ENCODE peak calls at places on chromosomes 3 and 15, in seven cellular contexts. One of them, this sample, is unnamed.
A peak's percentile ranks its signal among the peaks of the same experiment; 100 is the strongest.

GRCh38 chr3:13352621-13353131 is 67.4 kb downstream of the NUP210 start:
- DNase-seq in Kasumi-1: peak; percentile 78
- DNase-seq in cardiac muscle cell: no peak
- DNase-seq in CD8-positive, alpha-beta memory T cell: no peak
- DNase-seq in 8988T: no peak
- DNase-seq in brain microvascular endothelial cell: peak; percentile 50
- DNase-seq in B cell: peak; percentile 45
- DNase-seq in this sample: no peak

GRCh38 chr3:57161915-57162314 is 3.2 kb downstream of the IL17RD start:
- DNase-seq in B cell: no peak
- DNase-seq in CD8-positive, alpha-beta memory T cell: no peak
- DNase-seq in cardiac muscle cell: no peak
- DNase-seq in Kasumi-1: no peak
- DNase-seq in brain microvascular endothelial cell: no peak
- DNase-seq in 8988T: no peak
- DNase-seq in this sample: no peak

GRCh38 chr3:34439796-34440195 is 641.4 kb downstream of the PDCD6IP start:
- DNase-seq in CD8-positive, alpha-beta memory T cell: no peak
- DNase-seq in cardiac muscle cell: no peak
- DNase-seq in brain microvascular endothelial cell: no peak
- DNase-seq in 8988T: no peak
- DNase-seq in Kasumi-1: no peak
- DNase-seq in B cell: no peak
- DNase-seq in this sample: no peak

GRCh38 chr15:85579957-85580694 is 199.7 kb downstream of the AKAP13 start:
- DNase-seq in CD8-positive, alpha-beta memory T cell: no peak
- DNase-seq in brain microvascular endothelial cell: no peak
- DNase-seq in Kasumi-1: no peak
- DNase-seq in 8988T: no peak
- DNase-seq in cardiac muscle cell: no peak
- DNase-seq in B cell: no peak
- DNase-seq in this sample: no peak

GRCh38 chr15:79290642-79291275 is 8.2 kb downstream of the ANKRD34C start:
- DNase-seq in CD8-positive, alpha-beta memory T cell: no peak
- DNase-seq in Kasumi-1: no peak
- DNase-seq in 8988T: no peak
- DNase-seq in cardiac muscle cell: no peak
- DNase-seq in B cell: no peak
- DNase-seq in brain microvascular endothelial cell: no peak
- DNase-seq in this sample: no peak

GRCh38 chr3:30393079-30393478 is 213.3 kb upstream of the TGFBR2 start:
- DNase-seq in 8988T: no peak
- DNase-seq in B cell: no peak
- DNase-seq in CD8-positive, alpha-beta memory T cell: no peak
- DNase-seq in Kasumi-1: no peak
- DNase-seq in brain microvascular endothelial cell: no peak
- DNase-seq in cardiac muscle cell: no peak
- DNase-seq in this sample: no peak

GRCh38 chr3:108091498-108092259 is 848 bp upstream of the CD47 start:
- DNase-seq in cardiac muscle cell: no peak
- DNase-seq in Kasumi-1: no peak
- DNase-seq in 8988T: no peak
- DNase-seq in brain microvascular endothelial cell: no peak
- DNase-seq in CD8-positive, alpha-beta memory T cell: no peak
- DNase-seq in B cell: no peak
- DNase-seq in this sample: peak; percentile 16

GRCh38 chr15:55902975-55903374 is 90.4 kb downstream of the NEDD4 start:
- DNase-seq in B cell: no peak
- DNase-seq in cardiac muscle cell: no peak
- DNase-seq in CD8-positive, alpha-beta memory T cell: no peak
- DNase-seq in brain microvascular endothelial cell: no peak
- DNase-seq in 8988T: no peak
- DNase-seq in Kasumi-1: no peak
- DNase-seq in this sample: no peak

GRCh38 chr3:164459526-164460151 is 618.7 kb downstream of the SI start:
- DNase-seq in Kasumi-1: no peak
- DNase-seq in B cell: no peak
- DNase-seq in brain microvascular endothelial cell: peak; percentile 89
- DNase-seq in cardiac muscle cell: no peak
- DNase-seq in CD8-positive, alpha-beta memory T cell: no peak
- DNase-seq in 8988T: no peak
- DNase-seq in this sample: no peak

GRCh38 chr3:52518723-52519444 is 14.8 kb downstream of the NT5DC2 start:
- DNase-seq in brain microvascular endothelial cell: no peak
- DNase-seq in CD8-positive, alpha-beta memory T cell: no peak
- DNase-seq in B cell: no peak
- DNase-seq in 8988T: peak; percentile 85
- DNase-seq in Kasumi-1: no peak
- DNase-seq in cardiac muscle cell: no peak
- DNase-seq in this sample: no peak

GRCh38 chr15:74506515-74506840 is 34.5 kb upstream of the ARID3B start:
- DNase-seq in CD8-positive, alpha-beta memory T cell: no peak
- DNase-seq in B cell: no peak
- DNase-seq in 8988T: no peak
- DNase-seq in brain microvascular endothelial cell: no peak
- DNase-seq in Kasumi-1: no peak
- DNase-seq in cardiac muscle cell: no peak
- DNase-seq in this sample: no peak

GRCh38 chr15:78195735-78196201 is 38.6 kb downstream of the ACSBG1 start:
- DNase-seq in brain microvascular endothelial cell: no peak
- DNase-seq in CD8-positive, alpha-beta memory T cell: peak; percentile 28
- DNase-seq in 8988T: peak; percentile 42
- DNase-seq in cardiac muscle cell: peak; percentile 45
- DNase-seq in B cell: peak; percentile 56
- DNase-seq in Kasumi-1: peak; percentile 56
- DNase-seq in this sample: peak; percentile 32

GRCh38 chr3:71874618-71875017 is 89.7 kb upstream of the PROK2 start:
- DNase-seq in B cell: no peak
- DNase-seq in cardiac muscle cell: no peak
- DNase-seq in CD8-positive, alpha-beta memory T cell: no peak
- DNase-seq in brain microvascular endothelial cell: no peak
- DNase-seq in 8988T: no peak
- DNase-seq in Kasumi-1: no peak
- DNase-seq in this sample: no peak

GRCh38 chr15:90956551-90957104 is 1.9 kb downstream of the RCCD1 start:
- DNase-seq in brain microvascular endothelial cell: peak; percentile 45
- DNase-seq in 8988T: peak; percentile 82
- DNase-seq in CD8-positive, alpha-beta memory T cell: peak; percentile 64
- DNase-seq in Kasumi-1: no peak
- DNase-seq in B cell: peak; percentile 66
- DNase-seq in cardiac muscle cell: peak; percentile 85
- DNase-seq in this sample: peak; percentile 33

GRCh38 chr15:99696096-99696495 is 37.1 kb downstream of the LYSMD4 start:
- DNase-seq in cardiac muscle cell: no peak
- DNase-seq in 8988T: no peak
- DNase-seq in CD8-positive, alpha-beta memory T cell: no peak
- DNase-seq in brain microvascular endothelial cell: no peak
- DNase-seq in B cell: no peak
- DNase-seq in Kasumi-1: no peak
- DNase-seq in this sample: no peak

GRCh38 chr3:197354195-197355059 is 56.0 kb upstream of the DLG1 start:
- DNase-seq in cardiac muscle cell: no peak
- DNase-seq in B cell: no peak
- DNase-seq in 8988T: no peak
- DNase-seq in brain microvascular endothelial cell: no peak
- DNase-seq in CD8-positive, alpha-beta memory T cell: no peak
- DNase-seq in Kasumi-1: no peak
- DNase-seq in this sample: no peak

This sample was measured in effector memory CD4-positive, alpha-beta T cell.